ENCODE peak calls at places on chromosomes 1 and 21, in six cellular contexts. One of them, this sample, is unnamed.

GRCh38 chr1:166159656-166160055 is 7.1 kb downstream of the FAM78B start:
- DNase-seq in colonic mucosa: no peak
- DNase-seq in heart left ventricle: no peak
- DNase-seq in AG04450: no peak
- DNase-seq in kidney: no peak
- DNase-seq in HL-60: no peak
- DNase-seq in this sample: no peak

GRCh38 chr1:189021577-189021976 is 1456.1 kb downstream of the BRINP3 start:
- DNase-seq in HL-60: no peak
- DNase-seq in kidney: no peak
- DNase-seq in colonic mucosa: no peak
- DNase-seq in AG04450: no peak
- DNase-seq in heart left ventricle: no peak
- DNase-seq in this sample: no peak

GRCh38 chr1:206580438-206581113 is 31.7 kb downstream of the EIF2D start:
- DNase-seq in kidney: no peak
- DNase-seq in heart left ventricle: no peak
- DNase-seq in colonic mucosa: no peak
- DNase-seq in AG04450: no peak
- DNase-seq in HL-60: no peak
- DNase-seq in this sample: no peak

GRCh38 chr1:201882665-201883132 is 6.0 kb upstream of the SHISA4 start:
- DNase-seq in AG04450: no peak
- DNase-seq in HL-60: peak
- DNase-seq in heart left ventricle: no peak
- DNase-seq in kidney: no peak
- DNase-seq in colonic mucosa: no peak
- DNase-seq in this sample: peak

GRCh38 chr1:167775178-167775577 is 53.4 kb downstream of the MPZL1 start:
- DNase-seq in kidney: no peak
- DNase-seq in AG04450: no peak
- DNase-seq in colonic mucosa: no peak
- DNase-seq in HL-60: no peak
- DNase-seq in heart left ventricle: no peak
- DNase-seq in this sample: no peak

GRCh38 chr1:219908170-219908569 is 20.2 kb downstream of the SLC30A10 start:
- DNase-seq in kidney: no peak
- DNase-seq in colonic mucosa: no peak
- DNase-seq in heart left ventricle: no peak
- DNase-seq in HL-60: no peak
- DNase-seq in AG04450: no peak
- DNase-seq in this sample: no peak

GRCh38 chr21:44013380-44014088 is 1.4 kb downstream of the TRAPPC10 start:
- DNase-seq in HL-60: peak
- DNase-seq in heart left ventricle: no peak
- DNase-seq in AG04450: no peak
- DNase-seq in kidney: no peak
- DNase-seq in colonic mucosa: peak
- DNase-seq in this sample: no peak

GRCh38 chr1:25794325-25794724 is 5.7 kb upstream of the SELENON start:
- DNase-seq in colonic mucosa: no peak
- DNase-seq in kidney: no peak
- DNase-seq in AG04450: no peak
- DNase-seq in heart left ventricle: no peak
- DNase-seq in HL-60: no peak
- DNase-seq in this sample: no peak

GRCh38 chr1:234778215-234779159 is 168.5 kb upstream of the IRF2BP2 start:
- DNase-seq in HL-60: peak
- DNase-seq in heart left ventricle: no peak
- DNase-seq in colonic mucosa: no peak
- DNase-seq in AG04450: no peak
- DNase-seq in kidney: peak
- DNase-seq in this sample: no peak

GRCh38 chr1:3003039-3003940 is 18.0 kb upstream of the ACTRT2 start:
- DNase-seq in kidney: peak
- DNase-seq in colonic mucosa: no peak
- DNase-seq in heart left ventricle: no peak
- DNase-seq in AG04450: no peak
- DNase-seq in HL-60: no peak
- DNase-seq in this sample: no peak

GRCh38 chr21:46096596-46096981 is 1.3 kb upstream of the COL6A2 start:
- DNase-seq in heart left ventricle: peak
- DNase-seq in HL-60: no peak
- DNase-seq in kidney: peak
- DNase-seq in AG04450: no peak
- DNase-seq in colonic mucosa: no peak
- DNase-seq in this sample: no peak

GRCh38 chr1:7667625-7668218 is 103.4 kb upstream of the VAMP3 start:
- DNase-seq in AG04450: peak
- DNase-seq in heart left ventricle: peak
- DNase-seq in kidney: peak
- DNase-seq in colonic mucosa: peak
- DNase-seq in HL-60: peak
- DNase-seq in this sample: peak

GRCh38 chr1:20255666-20256065 is 35.0 kb upstream of the VWA5B1 start:
- DNase-seq in AG04450: peak
- DNase-seq in kidney: no peak
- DNase-seq in HL-60: peak
- DNase-seq in heart left ventricle: no peak
- DNase-seq in colonic mucosa: peak
- DNase-seq in this sample: peak

GRCh38 chr1:29508458-29509107 is 272.3 kb downstream of the PTPRU start:
- DNase-seq in AG04450: no peak
- DNase-seq in colonic mucosa: no peak
- DNase-seq in heart left ventricle: no peak
- DNase-seq in HL-60: no peak
- DNase-seq in kidney: no peak
- DNase-seq in this sample: no peak

GRCh38 chr1:55314740-55315139 is 99.6 kb upstream of the USP24 start:
- DNase-seq in colonic mucosa: no peak
- DNase-seq in AG04450: no peak
- DNase-seq in heart left ventricle: no peak
- DNase-seq in HL-60: no peak
- DNase-seq in kidney: no peak
- DNase-seq in this sample: no peak

GRCh38 chr21:18298228-18298627 is 53.6 kb downstream of the CHODL start:
- DNase-seq in HL-60: no peak
- DNase-seq in kidney: no peak
- DNase-seq in heart left ventricle: no peak
- DNase-seq in colonic mucosa: no peak
- DNase-seq in AG04450: no peak
- DNase-seq in this sample: no peak

GRCh38 chr1:147473735-147474049 is 67.6 kb upstream of the BCL9 start:
- DNase-seq in heart left ventricle: no peak
- DNase-seq in kidney: no peak
- DNase-seq in HL-60: no peak
- DNase-seq in AG04450: no peak
- DNase-seq in colonic mucosa: no peak
- DNase-seq in this sample: no peak

GRCh38 chr1:9871707-9872425 is 38.2 kb downstream of the CTNNBIP1 start:
- DNase-seq in heart left ventricle: no peak
- DNase-seq in AG04450: no peak
- DNase-seq in kidney: no peak
- DNase-seq in HL-60: no peak
- DNase-seq in colonic mucosa: no peak
- DNase-seq in this sample: no peak

GRCh38 chr1:223843934-223844333 is 1.8 kb downstream of the TP53BP2 start:
- DNase-seq in kidney: no peak
- DNase-seq in heart left ventricle: no peak
- DNase-seq in AG04450: no peak
- DNase-seq in colonic mucosa: no peak
- DNase-seq in HL-60: no peak
- DNase-seq in this sample: no peak

GRCh38 chr21:37670883-37671282 is 245.4 kb downstream of the KCNJ6 start:
- DNase-seq in heart left ventricle: no peak
- DNase-seq in colonic mucosa: no peak
- DNase-seq in HL-60: no peak
- DNase-seq in kidney: no peak
- DNase-seq in AG04450: no peak
- DNase-seq in this sample: peak

GRCh38 chr1:48495911-48496310 is 23.9 kb upstream of the SPATA6 start:
- DNase-seq in HL-60: no peak
- DNase-seq in AG04450: no peak
- DNase-seq in kidney: no peak
- DNase-seq in colonic mucosa: no peak
- DNase-seq in heart left ventricle: no peak
- DNase-seq in this sample: no peak

GRCh38 chr1:215547009-215547408 is 20.1 kb upstream of the KCTD3 start:
- DNase-seq in heart left ventricle: no peak
- DNase-seq in colonic mucosa: no peak
- DNase-seq in kidney: no peak
- DNase-seq in HL-60: no peak
- DNase-seq in AG04450: no peak
- DNase-seq in this sample: no peak

GRCh38 chr1:208155243-208155642 is 88.9 kb downstream of the PLXNA2 start:
- DNase-seq in heart left ventricle: no peak
- DNase-seq in AG04450: no peak
- DNase-seq in HL-60: no peak
- DNase-seq in kidney: no peak
- DNase-seq in colonic mucosa: no peak
- DNase-seq in this sample: no peak

GRCh38 chr1:234486858-234487830 is 8.2 kb upstream of the TARBP1 start:
- DNase-seq in colonic mucosa: peak
- DNase-seq in heart left ventricle: peak
- DNase-seq in HL-60: peak
- DNase-seq in kidney: no peak
- DNase-seq in AG04450: peak
- DNase-seq in this sample: no peak

GRCh38 chr1:37184789-37185188 is 150.5 kb upstream of the GRIK3 start:
- DNase-seq in AG04450: no peak
- DNase-seq in kidney: no peak
- DNase-seq in colonic mucosa: no peak
- DNase-seq in HL-60: no peak
- DNase-seq in heart left ventricle: no peak
- DNase-seq in this sample: no peak

GRCh38 chr1:171772312-171772711 is 9.1 kb upstream of the METTL13 start:
- DNase-seq in kidney: no peak
- DNase-seq in HL-60: no peak
- DNase-seq in AG04450: no peak
- DNase-seq in colonic mucosa: no peak
- DNase-seq in heart left ventricle: no peak
- DNase-seq in this sample: no peak

GRCh38 chr1:201230676-201231075 is 40.1 kb downstream of the IGFN1 start:
- DNase-seq in HL-60: no peak
- DNase-seq in AG04450: no peak
- DNase-seq in heart left ventricle: no peak
- DNase-seq in colonic mucosa: peak
- DNase-seq in kidney: no peak
- DNase-seq in this sample: no peak

GRCh38 chr1:190578531-190578930 is 100.9 kb upstream of the BRINP3 start:
- DNase-seq in heart left ventricle: no peak
- DNase-seq in kidney: no peak
- DNase-seq in colonic mucosa: no peak
- DNase-seq in AG04450: no peak
- DNase-seq in HL-60: no peak
- DNase-seq in this sample: no peak

GRCh38 chr1:111930356-111930755 is 59.1 kb downstream of the KCND3 start:
- DNase-seq in colonic mucosa: no peak
- DNase-seq in kidney: no peak
- DNase-seq in heart left ventricle: no peak
- DNase-seq in HL-60: no peak
- DNase-seq in AG04450: no peak
- DNase-seq in this sample: no peak

GRCh38 chr1:101436100-101436511 is 199.3 kb downstream of the S1PR1 start:
- DNase-seq in colonic mucosa: no peak
- DNase-seq in kidney: no peak
- DNase-seq in HL-60: no peak
- DNase-seq in heart left ventricle: no peak
- DNase-seq in AG04450: no peak
- DNase-seq in this sample: no peak
- TF ChIP-seq CTCF in colonic mucosa: no peak
- TF ChIP-seq CTCF in kidney: no peak
- TF ChIP-seq CTCF in HL-60: no peak
- TF ChIP-seq CTCF in heart left ventricle: no peak
- TF ChIP-seq CTCF in AG04450: no peak
- TF ChIP-seq CTCF in this sample: no peak

DNA sequence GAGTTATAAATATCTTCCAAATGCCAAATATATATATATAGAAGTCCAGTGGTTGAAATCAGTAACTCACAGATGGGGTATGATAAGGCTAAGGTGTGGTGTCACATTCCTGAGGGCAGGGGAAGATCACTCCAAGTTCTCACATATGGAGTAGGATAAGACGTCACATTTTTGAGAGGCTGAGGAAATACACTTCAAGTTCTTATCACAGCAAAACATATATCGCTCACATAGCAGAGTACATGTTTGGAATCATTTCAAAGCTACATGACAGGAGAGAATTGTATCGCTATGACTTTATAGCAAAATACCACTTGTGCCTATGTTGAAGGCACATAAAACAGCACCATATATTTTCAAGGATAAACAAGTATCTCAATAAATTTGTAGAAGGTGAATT is 55.1 kb downstream of the RBM11 start:
- DNase-seq in HL-60: no peak
- DNase-seq in heart left ventricle: no peak
- DNase-seq in AG04450: no peak
- DNase-seq in kidney: no peak
- DNase-seq in colonic mucosa: no peak
- DNase-seq in this sample: no peak
- H3K4me3 ChIP-seq in HL-60: no peak
- H3K4me3 ChIP-seq in heart left ventricle: no peak
- H3K4me3 ChIP-seq in AG04450: no peak
- H3K4me3 ChIP-seq in kidney: no peak
- H3K4me3 ChIP-seq in colonic mucosa: no peak
- H3K4me3 ChIP-seq in this sample: no peak

GRCh38 chr1:88557044-88557443 is 127.0 kb upstream of the PKN2 start:
- DNase-seq in heart left ventricle: no peak
- DNase-seq in AG04450: no peak
- DNase-seq in kidney: no peak
- DNase-seq in colonic mucosa: no peak
- DNase-seq in HL-60: no peak
- DNase-seq in this sample: no peak

GRCh38 chr1:88549536-88549935 is 134.5 kb upstream of the PKN2 start:
- DNase-seq in heart left ventricle: no peak
- DNase-seq in HL-60: no peak
- DNase-seq in AG04450: no peak
- DNase-seq in kidney: no peak
- DNase-seq in colonic mucosa: no peak
- DNase-seq in this sample: no peak

GRCh38 chr1:88552226-88552625 is 131.8 kb upstream of the PKN2 start:
- DNase-seq in HL-60: no peak
- DNase-seq in AG04450: no peak
- DNase-seq in kidney: no peak
- DNase-seq in heart left ventricle: no peak
- DNase-seq in colonic mucosa: no peak
- DNase-seq in this sample: no peak
- TF ChIP-seq CTCF in HL-60: no peak
- TF ChIP-seq CTCF in AG04450: no peak
- TF ChIP-seq CTCF in kidney: no peak
- TF ChIP-seq CTCF in heart left ventricle: no peak
- TF ChIP-seq CTCF in colonic mucosa: no peak
- TF ChIP-seq CTCF in this sample: no peak

DNA sequence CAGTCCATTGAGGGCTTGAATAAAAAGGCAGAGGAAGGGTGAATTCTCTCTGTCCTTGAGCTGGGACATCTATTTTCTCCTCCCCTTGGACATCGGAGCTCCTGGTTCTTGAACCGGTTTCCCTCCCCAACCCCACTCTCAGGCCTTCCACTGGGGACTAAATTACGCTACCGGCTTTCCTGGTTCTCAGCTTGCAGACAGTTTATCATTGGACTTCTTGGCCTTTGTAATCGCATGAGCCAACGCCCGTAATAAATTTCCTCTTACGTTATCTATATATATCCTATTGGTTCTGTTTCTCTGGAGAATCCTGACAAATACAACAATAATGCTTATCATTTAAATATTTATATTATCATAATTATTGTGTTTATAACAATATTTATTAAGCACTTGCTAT is 20.4 kb upstream of the COL9A2 start:
- DNase-seq in heart left ventricle: no peak
- DNase-seq in colonic mucosa: peak
- DNase-seq in AG04450: no peak
- DNase-seq in HL-60: no peak
- DNase-seq in kidney: no peak
- DNase-seq in this sample: no peak
- H3K4me3 ChIP-seq in heart left ventricle: no peak
- H3K4me3 ChIP-seq in colonic mucosa: no peak
- H3K4me3 ChIP-seq in AG04450: no peak
- H3K4me3 ChIP-seq in HL-60: no peak
- H3K4me3 ChIP-seq in kidney: no peak
- H3K4me3 ChIP-seq in this sample: no peak

This sample was measured in AG09309.